ENCODE peak calls at places on chromosomes 1 and 21, in four cellular contexts. K, X, B and E are unnamed samples.

GRCh38 chr1:26820784-26821269 is 5.7 kb upstream of the ZDHHC18 start:
- DNase-seq in B (no peak), X (no peak), K (no peak), E (peak)

GRCh38 chr1:21587602-21587953 is 78.4 kb downstream of the ALPL start:
- DNase-seq in X (no peak), B (no peak), K (no peak), E (no peak)

GRCh38 chr1:29136463-29136915 is 12.8 kb upstream of the TMEM200B start:
- DNase-seq in B (peak), X (peak), K (peak), E (no peak)

GRCh38 chr1:30310966-30311742 is 412.2 kb downstream of the MATN1 start:
- DNase-seq in B (no peak), X (no peak), K (no peak), E (no peak)

GRCh38 chr1:14745321-14745720 is 146.8 kb downstream of the KAZN start:
- DNase-seq in K (no peak), B (no peak), X (no peak), E (no peak)

GRCh38 chr21:33549848-33550771 is 7.3 kb downstream of the SON start:
- DNase-seq in B (no peak), X (no peak), K (no peak), E (no peak)

GRCh38 chr1:85578321-85579295 is 2.0 kb upstream of the CCN1 start:
- DNase-seq in X (no peak), K (peak), B (no peak), E (no peak)

GRCh38 chr1:185920602-185921001 is 186.4 kb downstream of the HMCN1 start:
- DNase-seq in X (peak), B (no peak), K (no peak), E (no peak)

GRCh38 chr1:234676103-234676594 is 66.2 kb upstream of the IRF2BP2 start:
- DNase-seq in B (no peak), X (peak), K (peak), E (peak)

DNA sequence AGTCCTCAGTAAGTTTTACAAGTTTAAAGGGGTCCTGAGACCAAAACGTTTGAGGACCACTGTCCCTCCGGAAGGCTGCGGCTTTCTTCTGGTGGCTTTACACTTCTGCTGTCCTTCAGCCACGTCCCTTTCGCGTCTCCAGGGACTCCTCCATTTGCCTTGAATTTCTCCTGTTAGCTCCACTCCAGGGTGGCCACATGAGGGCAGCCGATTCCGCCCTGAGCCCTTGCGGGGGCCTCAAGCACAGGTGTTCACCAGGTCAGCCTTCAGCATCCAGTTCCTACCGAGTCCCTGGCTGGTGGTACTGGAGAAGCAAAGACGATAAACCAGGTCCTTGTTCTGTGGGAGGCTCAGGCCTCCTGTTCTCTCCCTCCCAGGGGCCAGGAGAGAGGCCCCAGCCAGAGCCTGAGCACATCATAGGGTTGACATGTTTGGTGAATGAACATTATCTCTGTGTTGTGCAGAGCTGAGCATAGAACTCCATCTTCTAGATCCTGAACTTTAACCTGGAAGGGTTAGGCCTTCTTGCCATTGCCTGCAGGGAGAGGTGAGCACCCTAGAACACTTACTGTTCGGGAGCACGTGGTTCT is 27.4 kb upstream of the COQ8A start:
- DNase-seq in B (no peak), K (peak), X (peak), E (peak)
- TF ChIP-seq CTCF in B (peak), K (peak), X (peak), E (peak)

GRCh38 chr1:77514871-77515776 is 167.3 kb downstream of the ZZZ3 start:
- DNase-seq in X (no peak), K (peak), B (no peak), E (no peak)
- TF ChIP-seq CTCF in X (no peak), K (peak), B (no peak), E (no peak)

GRCh38 chr1:4529579-4530445 is 124.6 kb upstream of the AJAP1 start:
- DNase-seq in X (no peak), B (no peak), K (no peak), E (no peak)

GRCh38 chr1:4528590-4528989 is 125.8 kb upstream of the AJAP1 start:
- DNase-seq in B (no peak), X (no peak), K (no peak), E (no peak)

GRCh38 chr1:4527819-4528218 is 126.6 kb upstream of the AJAP1 start:
- DNase-seq in K (no peak), B (peak), X (no peak), E (no peak)

GRCh38 chr1:4531842-4532241 is 122.6 kb upstream of the AJAP1 start:
- DNase-seq in B (no peak), K (no peak), X (no peak), E (no peak)
- TF ChIP-seq CTCF in B (no peak), K (no peak), X (no peak), E (no peak)

DNA sequence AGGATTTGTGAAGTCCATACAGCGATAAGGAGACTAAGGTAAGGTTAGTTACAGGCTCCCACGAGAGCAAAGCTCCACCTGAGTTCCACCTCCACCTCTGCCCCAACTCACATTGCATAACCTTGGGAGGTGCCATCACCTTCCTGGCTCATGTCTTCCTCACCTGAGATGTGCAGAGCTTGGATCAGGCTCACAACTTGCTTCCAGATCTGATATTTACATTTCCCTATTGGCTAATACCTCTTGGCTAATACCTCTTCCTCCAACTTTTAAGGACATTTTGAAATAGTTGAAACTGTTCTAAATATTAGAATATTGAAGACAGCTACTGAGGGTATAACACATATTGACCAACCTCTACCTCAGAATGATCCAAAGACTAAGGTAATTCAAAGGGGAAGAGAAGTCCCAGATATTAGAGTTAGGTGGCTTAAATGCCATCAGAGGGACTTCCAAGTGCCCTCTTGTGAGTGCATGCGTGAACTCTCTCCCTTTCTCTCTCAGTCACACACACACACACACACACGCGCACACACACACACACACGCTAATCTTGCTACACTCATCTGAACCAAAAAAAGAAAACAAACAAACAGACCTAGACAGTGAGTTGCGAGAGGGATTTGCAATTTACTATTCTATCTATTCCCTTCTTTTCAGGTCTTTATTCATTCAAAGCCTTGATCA is 134.3 kb downstream of the PLPP3 start:
- DNase-seq in X (no peak), K (no peak), B (no peak), E (no peak)
- TF ChIP-seq CTCF in X (no peak), K (no peak), B (no peak), E (no peak)

DNA sequence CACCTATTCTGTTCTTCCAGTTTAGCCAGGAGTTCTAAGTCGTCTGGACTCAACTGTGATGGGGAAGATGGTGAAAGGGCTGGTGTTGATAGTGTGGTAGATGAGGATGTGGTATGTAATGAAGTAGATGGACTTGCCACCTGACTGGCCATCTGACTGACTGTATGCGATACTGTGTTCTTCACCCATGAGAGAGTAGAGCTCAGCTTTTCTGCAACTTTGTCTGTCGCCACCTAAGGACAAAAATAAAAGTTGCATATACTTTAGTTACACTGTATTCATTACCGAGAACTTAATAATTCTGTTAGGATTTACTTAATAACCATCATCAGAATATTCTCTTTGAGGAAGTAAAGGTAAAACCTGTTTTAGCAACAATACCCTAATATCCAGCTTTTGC is 48.5 kb downstream of the EVI5 start:
- DNase-seq in B (no peak), K (peak), X (peak), E (no peak)
- TF ChIP-seq CTCF in B (peak), K (peak), X (peak), E (no peak)

GRCh38 chr1:35298464-35298863 is 30.0 kb downstream of the ZMYM4 start:
- DNase-seq in K (peak), X (peak), B (peak), E (peak)
- TF ChIP-seq CTCF in K (peak), X (peak), B (peak), E (peak)

DNA sequence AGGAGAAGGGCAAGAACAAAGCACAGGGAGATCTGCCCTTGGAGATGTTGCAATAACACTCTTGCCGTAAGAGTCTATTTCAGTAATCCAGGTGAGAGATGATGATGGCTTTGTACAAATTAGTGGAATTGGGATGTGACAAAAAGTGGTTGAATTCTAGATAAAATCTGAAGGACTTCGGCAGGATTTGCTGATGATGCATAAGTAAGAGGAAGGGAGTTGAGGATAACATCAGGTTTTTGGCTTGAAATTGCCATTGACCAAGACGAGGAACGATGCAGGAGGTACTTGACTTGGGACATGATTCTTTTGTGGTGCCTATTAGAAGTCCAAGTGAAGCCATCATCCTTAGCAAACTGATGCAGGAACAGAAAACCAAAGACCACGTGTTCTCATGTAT is 238.1 kb downstream of the GRIK1 start:
- DNase-seq in B (no peak), K (no peak), X (no peak), E (no peak)
- TF ChIP-seq CTCF in B (no peak), K (no peak), X (no peak), E (no peak)

DNA sequence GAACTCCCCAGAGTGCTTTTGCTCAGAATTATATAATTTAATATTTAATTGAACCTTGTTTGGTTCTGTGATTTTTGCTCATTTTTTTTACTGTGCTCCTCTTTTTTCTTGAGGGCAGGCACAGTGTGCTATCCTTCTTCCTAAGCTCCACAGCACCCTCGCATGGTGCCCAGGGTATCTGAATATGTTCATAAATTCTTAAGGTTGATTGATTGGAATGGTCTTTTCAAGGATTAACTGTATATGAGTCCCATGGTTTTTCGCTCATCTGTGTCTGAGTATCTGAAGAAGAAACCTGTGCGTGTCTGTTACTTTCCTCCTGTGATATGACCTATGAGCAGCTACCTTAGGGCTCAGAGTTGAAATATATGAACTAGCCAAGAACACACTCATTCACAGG is 393.7 kb downstream of the HLX start:
- DNase-seq in K (peak), B (no peak), X (no peak), E (no peak)
- TF ChIP-seq CTCF in K (peak), B (peak), X (no peak), E (no peak)

GRCh38 chr21:32130031-32130891 is 148.6 kb downstream of the MIS18A start:
- DNase-seq in K (no peak), X (no peak), B (no peak), E (no peak)
- TF ChIP-seq CTCF in K (no peak), X (no peak), B (no peak), E (no peak)